ENCODE peak calls at places on chromosome 1, in seven cellular contexts. J is HepG2, C is K562, K is GM12878, S is SK-N-SH, F is H1, A is GM12892. N is an unnamed sample.
A peak's percentile ranks its signal among the peaks of the same experiment; 100 is the strongest.

GRCh38 chr1:154463512-154463990 is 38.5 kb upstream of the TDRD10 start:
- DNase-seq in S (no peak), A (no peak), J (no peak), K (peak; percentile 46), C (no peak), F (no peak), N (no peak)

GRCh38 chr1:29171089-29171488 is 10.6 kb downstream of the SRSF4 start:
- DNase-seq in C (no peak), A (no peak), S (no peak), K (peak; percentile 20), J (no peak), F (no peak), N (no peak)

GRCh38 chr1:28516518-28516956 is 10.7 kb downstream of the RCC1 start:
- DNase-seq in F (no peak), K (no peak), C (no peak), A (no peak), J (no peak), S (no peak), N (no peak)

GRCh38 chr1:210596641-210597040 is 267.9 kb downstream of the HHAT start:
- DNase-seq in J (no peak), S (no peak), K (no peak), C (no peak), A (no peak), F (no peak), N (no peak)

GRCh38 chr1:219927298-219927955 is 930 bp downstream of the SLC30A10 start:
- DNase-seq in S (peak; percentile 11), A (peak; percentile 26), C (no peak), F (no peak), J (no peak), K (no peak), N (no peak)

GRCh38 chr1:207866471-207867135 is 44.3 kb downstream of the CD34 start:
- DNase-seq in C (no peak), A (no peak), F (no peak), J (no peak), S (peak; percentile 60), K (no peak), N (no peak)

GRCh38 chr1:3772027-3772714 is 378 bp upstream of the SMIM1 start:
- DNase-seq in F (peak; percentile 77), S (peak; percentile 100), J (peak; percentile 83), K (no peak), A (peak; percentile 100), C (peak; percentile 98), N (peak; percentile 99)

GRCh38 chr1:37952738-37953137 is 5.9 kb upstream of the INPP5B start:
- DNase-seq in K (no peak), J (no peak), C (no peak), F (no peak), S (no peak), A (no peak), N (no peak)

GRCh38 chr1:234631721-234632125 is 21.7 kb upstream of the IRF2BP2 start:
- DNase-seq in F (no peak), K (no peak), A (no peak), C (no peak), J (peak; percentile 90), S (no peak), N (no peak)

GRCh38 chr1:151920147-151920546 is 10.8 kb upstream of the THEM4 start:
- DNase-seq in A (no peak), C (no peak), K (peak; percentile 40), J (no peak), F (no peak), S (no peak), N (no peak)

GRCh38 chr1:16212251-16212961 is at the start of gene ARHGEF19:
- DNase-seq in F (peak; percentile 79), S (no peak), A (no peak), C (no peak), J (no peak), K (no peak), N (no peak)

GRCh38 chr1:22197644-22198043 is 54.7 kb upstream of the WNT4 start:
- DNase-seq in F (no peak), J (no peak), C (no peak), A (no peak), K (no peak), S (no peak), N (no peak)

GRCh38 chr1:93349231-93350135 is 3.8 kb downstream of the DR1 start:
- DNase-seq in C (no peak), A (no peak), K (no peak), J (peak; percentile 11), S (no peak), F (no peak), N (no peak)

GRCh38 chr1:217135569-217135915 is 412.3 kb upstream of the ESRRG start:
- DNase-seq in F (no peak), K (no peak), C (no peak), A (no peak), J (no peak), S (peak; percentile 73), N (no peak)

GRCh38 chr1:46670134-46670533 is 1.5 kb upstream of the TEX38 start:
- DNase-seq in A (no peak), C (no peak), J (no peak), F (no peak), S (no peak), K (no peak), N (no peak)

GRCh38 chr1:156100205-156100995 is 14.1 kb upstream of the LMNA start:
- DNase-seq in J (no peak), F (no peak), C (no peak), K (no peak), A (no peak), S (peak; percentile 28), N (no peak)

GRCh38 chr1:38257374-38257773 is 210.8 kb upstream of the POU3F1 start:
- DNase-seq in F (no peak), K (no peak), A (no peak), S (no peak), J (no peak), C (no peak), N (no peak)

GRCh38 chr1:6092211-6092610 is 46.5 kb downstream of the KCNAB2 start:
- DNase-seq in J (no peak), C (no peak), F (no peak), S (no peak), A (no peak), K (no peak), N (no peak)

GRCh38 chr1:99580451-99580850 is 65.5 kb upstream of the PALMD start:
- DNase-seq in S (no peak), A (no peak), F (no peak), C (no peak), J (no peak), K (no peak), N (no peak)

GRCh38 chr1:56387071-56387747 is 192.2 kb downstream of the PLPP3 start:
- DNase-seq in J (peak; percentile 36), S (no peak), F (no peak), A (no peak), C (no peak), K (no peak), N (no peak)

DNA sequence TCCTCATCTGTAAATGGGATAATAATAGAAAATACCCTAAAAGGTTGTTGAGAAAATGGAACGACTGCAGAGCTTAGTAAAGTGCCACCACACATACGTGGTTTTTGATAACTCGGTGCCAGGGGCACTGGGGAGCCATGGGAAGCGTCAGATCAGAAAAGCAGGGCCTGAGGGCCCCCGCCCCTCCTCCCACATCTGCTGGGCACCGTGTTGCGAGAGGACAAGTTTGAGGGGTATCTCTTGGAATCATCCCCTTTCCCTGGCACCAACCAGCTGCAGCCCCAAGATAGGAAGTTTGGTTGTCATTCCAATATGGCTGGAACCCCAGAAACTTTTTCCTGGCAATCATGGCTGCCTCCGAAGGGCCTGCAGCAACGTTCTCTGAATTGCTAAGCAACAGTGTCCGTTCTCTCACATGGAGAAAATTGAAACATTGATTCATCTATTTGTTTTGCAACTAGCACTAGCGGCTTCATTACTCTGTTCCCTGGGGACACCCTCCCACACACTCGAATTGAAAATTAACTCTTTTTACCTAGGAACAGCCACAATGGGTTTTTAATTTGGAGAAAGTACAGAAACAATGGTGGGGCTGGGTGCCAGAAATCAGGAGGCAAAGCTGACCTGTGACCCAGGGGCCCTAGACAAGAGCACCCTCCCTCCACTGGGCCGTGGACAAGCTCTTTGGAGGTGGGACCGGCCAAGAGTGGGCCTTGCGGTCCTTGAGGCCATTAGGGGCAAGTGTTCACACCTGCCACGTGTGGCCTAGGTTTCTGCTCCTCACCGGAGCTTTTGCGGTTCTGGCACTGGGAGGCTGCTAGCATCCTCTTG is 190.0 kb upstream of the VAMP3 start:
- DNase-seq in S (no peak), A (no peak), C (no peak), K (no peak), J (no peak), F (no peak), N (no peak)
- TF ChIP-seq TAF1 in S (no peak), A (no peak), C (no peak), K (no peak), J (no peak), F (no peak), N (no peak)

GRCh38 chr1:97050501-97050900 is 328.9 kb downstream of the PTBP2 start:
- DNase-seq in J (no peak), C (no peak), F (no peak), S (peak; percentile 3), K (no peak), A (no peak), N (no peak)
- TF ChIP-seq TAF1 in J (no peak), C (no peak), F (no peak), S (no peak), K (no peak), A (no peak), N (no peak)

DNA sequence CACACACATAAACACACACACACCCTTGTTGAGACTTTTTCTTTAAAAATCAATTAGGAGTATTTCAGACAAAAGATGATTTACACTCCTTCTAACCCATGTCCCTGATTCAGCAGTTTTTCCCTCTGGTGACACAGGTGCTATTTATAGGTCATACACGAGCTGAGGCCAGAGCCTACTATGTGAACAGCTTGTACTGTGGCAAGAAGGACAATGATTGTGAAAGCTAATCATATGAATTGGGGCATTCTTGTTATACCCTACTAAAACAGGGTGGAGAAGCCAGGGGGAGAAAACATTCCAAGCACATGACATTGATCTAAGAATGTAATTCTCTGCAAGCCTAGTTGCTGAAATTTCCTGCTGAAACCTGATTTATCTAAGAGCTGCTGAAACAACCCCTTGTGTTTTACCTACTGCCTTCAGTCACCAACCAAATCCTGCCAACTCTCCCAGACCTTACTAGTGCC is 60.3 kb downstream of the XCL1 start:
- DNase-seq in F (no peak), C (no peak), K (no peak), A (no peak), S (no peak), J (no peak), N (no peak)
- TF ChIP-seq TAF1 in F (no peak), C (no peak), K (no peak), A (no peak), S (no peak), J (no peak), N (no peak)

DNA sequence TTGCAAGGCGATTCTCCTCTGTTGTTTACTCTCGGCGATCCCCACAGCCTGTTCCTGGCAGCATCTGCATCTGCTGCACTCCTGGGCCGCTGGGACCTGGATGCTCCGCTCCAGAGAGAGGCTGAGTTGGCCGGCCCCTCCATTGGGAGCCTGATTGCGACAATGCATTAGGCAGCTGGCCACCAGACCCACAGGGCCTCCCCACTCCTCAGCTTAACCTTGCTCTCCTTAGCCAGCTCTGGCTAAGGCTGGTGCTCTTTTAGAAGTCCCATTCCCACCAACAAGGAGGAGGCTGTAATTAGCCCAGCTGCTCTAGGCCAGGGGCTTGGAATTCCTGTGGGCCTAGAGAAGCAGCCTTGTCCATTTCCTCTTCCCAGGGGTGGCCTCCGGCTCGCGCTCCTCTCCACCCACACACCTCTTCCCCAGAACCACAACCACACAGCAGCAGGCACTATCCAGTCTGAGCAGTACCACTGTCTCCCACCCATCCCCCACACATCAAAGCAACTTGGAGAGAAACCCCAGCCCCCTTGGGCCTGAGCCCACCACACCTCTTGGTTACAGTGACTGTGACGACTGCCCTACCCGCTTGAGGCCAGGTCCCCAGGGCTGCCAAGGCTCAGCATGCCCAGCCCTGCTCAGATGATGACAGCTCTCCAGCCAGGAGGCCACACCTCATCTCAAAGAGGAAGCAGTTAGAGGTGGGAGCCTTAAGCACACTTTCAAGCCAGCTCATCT is 193.8 kb upstream of the EDN2 start:
- DNase-seq in S (no peak), J (no peak), A (peak; percentile 51), F (no peak), K (no peak), C (no peak), N (no peak)
- TF ChIP-seq TAF1 in S (no peak), J (no peak), A (no peak), F (no peak), K (no peak), C (no peak), N (no peak)